ENCODE peak calls at places on chromosome 9, in nine cellular contexts. I is Caki2; G is cerebellum; U is HT1080; Z is NCI-H2171 treated with DMSO at 0.1 percent for 48 hours; V is T-cell; E is SW 1271; J is activated CD4-positive, alpha-beta T cell treated with anti-CD3 and anti-CD28 coated beads for 4 hours; F is stimulated activated CD4-positive, alpha-beta T cell treated with anti-CD3 and anti-CD28 coated beads, Interleukin-15, amount 100 ng/mL, for 1 hour. P is an unnamed sample.

GRCh38 chr9:81892440-81892839 is 35.8 kb upstream of the SPATA31D4 start:
- DNase-seq in I (no peak), G (no peak), U (no peak), Z (no peak), V (no peak), E (no peak), J (no peak), F (no peak), P (no peak)

GRCh38 chr9:130286781-130287428 is 21.3 kb downstream of the HMCN2 start:
- DNase-seq in I (no peak), G (no peak), U (no peak), Z (no peak), V (no peak), E (no peak), J (no peak), F (no peak), P (no peak)

GRCh38 chr9:86865957-86866356 is 81.3 kb downstream of the GAS1 start:
- DNase-seq in I (no peak), G (no peak), U (no peak), Z (no peak), V (no peak), E (no peak), J (no peak), F (no peak), P (no peak)

GRCh38 chr9:136791466-136792276 is 527 bp downstream of the TMEM141 start:
- DNase-seq in I (peak; percentile 56), G (no peak), U (peak; percentile 31), Z (peak; percentile 69), V (peak; percentile 65), E (no peak), J (peak; percentile 65), F (peak; percentile 45), P (peak; percentile 20)

GRCh38 chr9:104286792-104287191 is 192.7 kb downstream of the SMC2 start:
- DNase-seq in I (no peak), G (no peak), U (peak; percentile 48), Z (no peak), V (no peak), E (no peak), J (no peak), F (no peak), P (peak; percentile 82)

GRCh38 chr9:89379031-89379430 is 60.7 kb downstream of the SECISBP2 start:
- DNase-seq in I (no peak), G (no peak), U (no peak), Z (no peak), V (no peak), E (no peak), J (no peak), F (no peak), P (no peak)

GRCh38 chr9:126696764-126697145 is 83.0 kb downstream of the LMX1B start:
- DNase-seq in I (no peak), G (no peak), U (no peak), Z (no peak), V (no peak), E (no peak), J (no peak), F (no peak), P (no peak)

GRCh38 chr9:88996046-88997005 is 5.1 kb downstream of the S1PR3 start:
- DNase-seq in I (no peak), G (no peak), U (no peak), Z (no peak), V (no peak), E (no peak), J (no peak), F (no peak), P (no peak)

P was measured in NCI-H226.